ENCODE peak calls at places on chromosomes 7 and 10, in six cellular contexts. G, P, O, X, Z and U are unnamed samples.

GRCh38 chr7:1043552-1044188 is 676 bp upstream of the GPR146 start:
- DNase-seq in G (peak), P (no peak), O (no peak), X (peak), Z (no peak), U (no peak)

GRCh38 chr7:112076309-112076708 is 129.9 kb downstream of the DOCK4 start:
- DNase-seq in G (no peak), P (no peak), O (no peak), X (no peak), Z (no peak), U (no peak)

GRCh38 chr10:71367279-71367678 is 29.4 kb upstream of the CDH23 start:
- DNase-seq in G (no peak), P (no peak), O (no peak), X (no peak), Z (no peak), U (peak)

GRCh38 chr10:74585231-74586087 is 240.9 kb upstream of the KAT6B start:
- DNase-seq in G (peak), P (peak), O (peak), X (no peak), Z (peak), U (no peak)

GRCh38 chr10:78774614-78774998 is 294.2 kb upstream of the ZMIZ1 start:
- DNase-seq in G (peak), P (no peak), O (no peak), X (no peak), Z (no peak), U (no peak)

GRCh38 chr10:131249238-131249956 is 62.1 kb downstream of the TCERG1L start:
- DNase-seq in G (no peak), P (no peak), O (no peak), X (no peak), Z (no peak), U (no peak)

GRCh38 chr7:10257438-10257837 is 716.2 kb upstream of the PHF14 start:
- DNase-seq in G (no peak), P (no peak), O (peak), X (peak), Z (no peak), U (no peak)

GRCh38 chr10:115774721-115775120 is 498.3 kb downstream of the GFRA1 start:
- DNase-seq in G (no peak), P (no peak), O (no peak), X (no peak), Z (no peak), U (no peak)

GRCh38 chr10:86155034-86155656 is 211.4 kb downstream of the GRID1 start:
- DNase-seq in G (no peak), P (no peak), O (no peak), X (no peak), Z (no peak), U (no peak)

GRCh38 chr10:118374404-118374803 is 32.3 kb upstream of the FAM204A start:
- DNase-seq in G (no peak), P (peak), O (peak), X (peak), Z (no peak), U (no peak)

GRCh38 chr10:86062647-86063145 is 303.9 kb downstream of the GRID1 start:
- DNase-seq in G (no peak), P (no peak), O (no peak), X (no peak), Z (no peak), U (no peak)

GRCh38 chr7:44460325-44460724 is 30.1 kb downstream of the NUDCD3 start:
- DNase-seq in G (no peak), P (no peak), O (no peak), X (peak), Z (peak), U (peak)

GRCh38 chr7:76220185-76221057 is 18.7 kb downstream of the SRRM3 start:
- DNase-seq in G (peak), P (peak), O (peak), X (peak), Z (no peak), U (no peak)

GRCh38 chr7:13286916-13287315 is 599.5 kb downstream of the ARL4A start:
- DNase-seq in G (no peak), P (no peak), O (no peak), X (no peak), Z (no peak), U (no peak)

GRCh38 chr7:149776305-149776704 is 2.9 kb upstream of the ZNF467 start:
- DNase-seq in G (peak), P (no peak), O (no peak), X (no peak), Z (no peak), U (no peak)

GRCh38 chr10:4241724-4242345 is 456.8 kb upstream of the KLF6 start:
- DNase-seq in G (peak), P (peak), O (peak), X (peak), Z (no peak), U (no peak)

GRCh38 chr10:122348512-122348911 is 26.0 kb upstream of the PLEKHA1 start:
- DNase-seq in G (no peak), P (no peak), O (no peak), X (peak), Z (peak), U (no peak)

GRCh38 chr7:71626206-71626605 is 494.3 kb downstream of the GALNT17 start:
- DNase-seq in G (no peak), P (peak), O (peak), X (peak), Z (no peak), U (no peak)

GRCh38 chr7:129343099-129343700 is 91.0 kb upstream of the STRIP2 start:
- DNase-seq in G (no peak), P (peak), O (peak), X (peak), Z (peak), U (peak)

GRCh38 chr10:117503170-117503885 is 39.2 kb upstream of the EMX2 start:
- DNase-seq in G (no peak), P (no peak), O (no peak), X (peak), Z (no peak), U (peak)

GRCh38 chr10:49089789-49090595 is 25.3 kb downstream of the VSTM4 start:
- DNase-seq in G (no peak), P (peak), O (peak), X (no peak), Z (no peak), U (no peak)

GRCh38 chr7:133976140-133976539 is 151.0 kb upstream of the LRGUK start:
- DNase-seq in G (no peak), P (no peak), O (no peak), X (no peak), Z (no peak), U (no peak)

GRCh38 chr7:92586403-92586802 is 3.8 kb downstream of the FAM133B start:
- DNase-seq in G (no peak), P (peak), O (no peak), X (no peak), Z (no peak), U (peak)

GRCh38 chr10:32142646-32143045 is 86.4 kb upstream of the KIF5B start:
- DNase-seq in G (no peak), P (peak), O (peak), X (no peak), Z (no peak), U (no peak)

GRCh38 chr10:131456411-131456810 is 144.9 kb upstream of the TCERG1L start:
- DNase-seq in G (no peak), P (no peak), O (no peak), X (no peak), Z (no peak), U (no peak)

GRCh38 chr7:26490631-26491624 is 199.3 kb downstream of the SNX10 start:
- DNase-seq in G (no peak), P (no peak), O (no peak), X (peak), Z (no peak), U (no peak)

GRCh38 chr10:46541017-46541661 is 15.3 kb downstream of the GPRIN2 start:
- DNase-seq in G (peak), P (peak), O (no peak), X (no peak), Z (no peak), U (no peak)